ENCODE peak calls at places on chromosomes 7 and 10, in six cellular contexts. N, W, P, E, O and D are unnamed samples.

GRCh38 chr10:118781536-118781935 is 26.8 kb upstream of the CACUL1 start:
- DNase-seq in N (no peak), W (no peak), P (no peak), E (no peak), O (no peak), D (no peak)

GRCh38 chr10:66535418-66535817 is 390.4 kb upstream of the LRRTM3 start:
- DNase-seq in N (no peak), W (no peak), P (no peak), E (no peak), O (no peak), D (no peak)

GRCh38 chr7:137878333-137878961 is 31.7 kb upstream of the DGKI start:
- DNase-seq in N (peak), W (peak), P (peak), E (no peak), O (no peak), D (no peak)

GRCh38 chr10:21315321-21316220 is 209.9 kb downstream of the SKIDA1 start:
- DNase-seq in N (peak), W (peak), P (peak), E (peak), O (no peak), D (peak)

GRCh38 chr10:70584941-70585544 is 17.5 kb downstream of the PRF1 start:
- DNase-seq in N (peak), W (peak), P (peak), E (peak), O (no peak), D (no peak)

GRCh38 chr7:127391591-127392181 is 822 bp downstream of the ZNF800 start:
- DNase-seq in N (peak), W (peak), P (peak), E (no peak), O (peak), D (no peak)

GRCh38 chr7:44177570-44178131 is 11.6 kb downstream of the GCK start:
- DNase-seq in N (peak), W (peak), P (peak), E (no peak), O (no peak), D (no peak)

GRCh38 chr10:75375828-75376227 is 25.7 kb downstream of the ZNF503 start:
- DNase-seq in N (no peak), W (no peak), P (no peak), E (no peak), O (no peak), D (no peak)

GRCh38 chr10:17872191-17873091 is 63.3 kb downstream of the MRC1 start:
- DNase-seq in N (peak), W (peak), P (peak), E (peak), O (no peak), D (no peak)

GRCh38 chr7:2131791-2132190 is 101.0 kb downstream of the MAD1L1 start:
- DNase-seq in N (no peak), W (no peak), P (no peak), E (no peak), O (no peak), D (no peak)

GRCh38 chr7:41292457-41292856 is 410.4 kb downstream of the INHBA start:
- DNase-seq in N (no peak), W (peak), P (peak), E (no peak), O (no peak), D (no peak)

GRCh38 chr7:149256568-149256967 is 5.4 kb upstream of the ZNF783 start:
- DNase-seq in N (no peak), W (no peak), P (no peak), E (no peak), O (no peak), D (no peak)

GRCh38 chr7:52668435-52668834 is 367.0 kb upstream of the POM121L12 start:
- DNase-seq in N (no peak), W (no peak), P (no peak), E (no peak), O (no peak), D (no peak)

GRCh38 chr7:52669031-52669430 is 366.4 kb upstream of the POM121L12 start:
- DNase-seq in N (no peak), W (no peak), P (no peak), E (no peak), O (no peak), D (no peak)
- TF ChIP-seq CTCF in N (no peak), W (no peak), P (no peak), E (no peak), O (no peak), D (no peak)

GRCh38 chr7:132395375-132395774 is 180.9 kb downstream of the PLXNA4 start:
- DNase-seq in N (no peak), W (no peak), P (no peak), E (no peak), O (no peak), D (no peak)
- H3K4me3 ChIP-seq in N (no peak), W (no peak), P (no peak), E (no peak), O (no peak), D (no peak)

GRCh38 chr10:103917326-103918052 is 495 bp downstream of the STN1 start:
- DNase-seq in N (no peak), W (no peak), P (peak), E (peak), O (peak), D (no peak)
- TF ChIP-seq CTCF in N (no peak), W (no peak), P (no peak), E (no peak), O (no peak), D (no peak)

GRCh38 chr10:3652886-3653285 is 132.1 kb downstream of the KLF6 start:
- DNase-seq in N (no peak), W (peak), P (peak), E (no peak), O (no peak), D (no peak)
- H3K4me3 ChIP-seq in N (no peak), W (peak), P (peak), E (no peak), O (peak), D (no peak)

GRCh38 chr10:5014936-5015335 is 11.3 kb upstream of the AKR1C2 start:
- DNase-seq in N (no peak), W (no peak), P (peak), E (peak), O (no peak), D (no peak)
- TF ChIP-seq CTCF in N (peak), W (no peak), P (peak), E (peak), O (no peak), D (no peak)

DNA sequence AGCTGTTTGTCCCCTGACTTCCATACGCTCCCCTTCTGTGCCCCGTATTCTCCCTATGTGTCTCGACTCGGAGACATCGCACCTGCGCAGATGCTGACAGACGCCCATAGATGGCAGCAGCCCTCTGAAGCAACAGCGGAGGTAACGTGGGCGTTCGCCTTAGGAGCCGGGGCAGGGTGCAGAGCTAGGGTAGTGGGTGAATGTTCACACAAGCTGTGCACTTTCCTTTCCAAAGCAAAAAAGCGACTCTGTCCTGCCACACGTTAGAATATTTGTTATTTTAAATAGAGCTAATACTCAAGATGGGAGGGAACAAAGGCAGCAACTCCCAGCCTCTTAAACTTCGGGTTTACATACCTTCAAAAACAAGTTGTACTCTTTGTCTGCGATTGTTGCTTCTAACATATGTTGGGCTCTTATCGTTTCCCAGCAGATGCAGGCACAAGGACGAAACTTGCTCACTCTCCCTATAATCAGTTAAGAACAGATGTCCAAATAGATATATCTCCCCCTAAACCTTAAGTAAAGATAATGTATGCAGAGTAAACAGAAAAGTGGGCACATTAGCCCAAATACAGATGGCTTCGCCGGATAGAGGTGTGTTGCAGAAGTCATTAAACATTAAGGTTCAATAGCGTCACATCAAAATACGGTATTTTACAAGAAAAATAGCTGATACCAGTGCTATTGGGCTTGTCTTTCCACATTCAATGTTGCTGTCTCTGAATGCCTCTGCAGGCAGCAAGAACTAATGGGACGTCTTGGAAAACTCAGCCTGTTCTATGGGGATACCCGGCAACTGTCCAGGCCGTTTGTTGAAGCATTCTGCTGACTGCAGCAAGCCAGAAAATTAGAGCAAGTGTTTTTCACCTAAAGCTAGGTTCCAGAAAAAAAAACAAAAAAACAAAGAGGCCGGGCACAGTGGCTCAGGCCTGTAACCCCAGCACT is 340.3 kb upstream of the PRKCQ start:
- DNase-seq in N (peak), W (peak), P (peak), E (peak), O (peak), D (no peak)
- H3K4me3 ChIP-seq in N (no peak), W (no peak), P (no peak), E (no peak), O (no peak), D (no peak)

GRCh38 chr7:150739045-150739432 is 1.8 kb downstream of the GIMAP5 start:
- DNase-seq in N (no peak), W (no peak), P (peak), E (peak), O (no peak), D (no peak)
- TF ChIP-seq CTCF in N (no peak), W (no peak), P (no peak), E (peak), O (no peak), D (no peak)

GRCh38 chr10:85548038-85548437 is 818.6 kb downstream of the GRID1 start:
- DNase-seq in N (peak), W (peak), P (peak), E (peak), O (no peak), D (no peak)
- H3K4me3 ChIP-seq in N (no peak), W (no peak), P (no peak), E (no peak), O (no peak), D (no peak)